ENCODE peak calls at places on chromosomes 11 and 22, in six cellular contexts. G is cardiac muscle cell, E is Caco-2, R is H1, Y is lower leg skin, W is BE2C. V is an unnamed sample.

GRCh38 chr11:134604886-134605285 is 192.8 kb upstream of the B3GAT1 start:
- DNase-seq in W (no peak), E (no peak), R (no peak), Y (no peak), G (no peak), V (no peak)

GRCh38 chr22:47148956-47149748 is 386.7 kb downstream of the TBC1D22A start:
- DNase-seq in W (no peak), G (no peak), E (no peak), R (no peak), Y (no peak), V (no peak)

GRCh38 chr11:853682-854448 is 11.2 kb downstream of the TSPAN4 start:
- DNase-seq in E (no peak), G (no peak), W (no peak), R (no peak), Y (no peak), V (peak; percentile 73)

GRCh38 chr11:84608788-84609309 is 1018.3 kb downstream of the DLG2 start:
- DNase-seq in W (no peak), R (no peak), Y (no peak), E (no peak), G (no peak), V (no peak)

GRCh38 chr11:118621898-118622375 is 14.5 kb downstream of the PHLDB1 start:
- DNase-seq in G (no peak), E (no peak), W (no peak), R (no peak), Y (no peak), V (no peak)

GRCh38 chr22:17104336-17104935 is 16.7 kb downstream of the TMEM121B start:
- DNase-seq in E (no peak), G (no peak), W (no peak), Y (no peak), R (no peak), V (peak; percentile 44)

GRCh38 chr11:9893474-9893873 is 229.6 kb downstream of the SWAP70 start:
- DNase-seq in W (no peak), E (no peak), Y (no peak), R (peak; percentile 53), G (no peak), V (no peak)

GRCh38 chr11:79253280-79253679 is 187.6 kb downstream of the TENM4 start:
- DNase-seq in W (no peak), G (no peak), Y (peak; percentile 50), E (no peak), R (no peak), V (no peak)

GRCh38 chr22:23183107-23183698 is 2.9 kb downstream of the BCR start:
- DNase-seq in W (peak; percentile 83), E (peak; percentile 66), G (peak; percentile 76), R (peak; percentile 71), Y (no peak), V (peak; percentile 89)

GRCh38 chr11:10418950-10419310 is 36.1 kb upstream of the AMPD3 start:
- DNase-seq in W (no peak), G (no peak), E (no peak), Y (no peak), R (no peak), V (no peak)

GRCh38 chr11:104967493-104968364 is 645 bp downstream of the CASP4 start:
- DNase-seq in G (peak; percentile 21), R (no peak), W (no peak), Y (no peak), E (no peak), V (no peak)

GRCh38 chr22:33873186-33873585 is 47.1 kb downstream of the LARGE1 start:
- DNase-seq in Y (no peak), G (no peak), E (no peak), W (no peak), R (no peak), V (no peak)

GRCh38 chr11:102733232-102733875 is 8.6 kb upstream of the MMP8 start:
- DNase-seq in E (peak; percentile 89), R (peak; percentile 88), G (peak; percentile 50), W (peak; percentile 73), Y (no peak), V (peak; percentile 69)

GRCh38 chr11:70557742-70558485 is 159.6 kb downstream of the CTTN start:
- DNase-seq in G (no peak), W (no peak), Y (no peak), E (no peak), R (no peak), V (no peak)

DNA sequence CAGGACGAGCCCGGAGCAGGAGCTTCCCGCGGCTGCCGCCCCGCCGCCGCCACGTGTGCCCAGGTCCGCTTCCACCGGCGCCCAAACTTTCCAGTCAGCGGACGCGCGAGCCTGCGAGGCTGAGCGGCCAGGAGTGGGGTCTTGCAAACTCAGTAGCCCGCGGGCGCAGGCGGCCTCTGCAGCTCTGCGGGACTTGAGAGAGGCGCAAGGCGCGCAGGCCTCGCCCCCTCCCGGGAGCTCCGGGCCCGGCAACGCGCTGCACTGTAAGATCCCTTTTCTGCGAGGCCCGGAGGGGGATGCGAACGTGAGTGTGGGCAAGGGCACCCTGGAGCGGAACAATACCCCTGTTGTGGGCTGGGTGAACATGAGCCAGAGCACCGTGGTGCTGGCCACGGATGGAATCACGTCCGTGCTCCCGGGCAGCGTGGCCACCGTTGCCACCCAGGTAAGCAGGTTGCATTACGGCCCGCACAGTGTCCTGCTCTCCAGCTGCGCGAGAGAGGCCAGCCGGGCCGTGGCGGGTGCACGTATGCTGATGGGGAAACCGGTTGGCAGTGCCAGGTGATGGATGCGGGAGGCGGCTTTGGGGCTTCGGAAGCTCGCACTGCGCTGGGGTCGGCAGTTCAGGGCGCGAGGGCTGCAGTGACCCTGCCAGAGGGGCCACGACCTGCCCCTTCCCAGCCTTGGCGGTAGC is 2.0 kb downstream of the SLC6A5 start:
- DNase-seq in R (peak; percentile 75), E (no peak), Y (no peak), W (no peak), G (no peak), V (peak; percentile 82)
- H3K4me3 ChIP-seq in R (peak overlapping the region; percentile 29), E (no peak overlapping the region), Y (no peak overlapping the region), W (no peak overlapping the region), G (no peak overlapping the region), V (peak overlapping the region; percentile 20)

GRCh38 chr11:129204439-129204838 is 12.3 kb upstream of the ARHGAP32 start:
- DNase-seq in Y (no peak), G (no peak), E (no peak), W (no peak), R (no peak), V (no peak)

DNA sequence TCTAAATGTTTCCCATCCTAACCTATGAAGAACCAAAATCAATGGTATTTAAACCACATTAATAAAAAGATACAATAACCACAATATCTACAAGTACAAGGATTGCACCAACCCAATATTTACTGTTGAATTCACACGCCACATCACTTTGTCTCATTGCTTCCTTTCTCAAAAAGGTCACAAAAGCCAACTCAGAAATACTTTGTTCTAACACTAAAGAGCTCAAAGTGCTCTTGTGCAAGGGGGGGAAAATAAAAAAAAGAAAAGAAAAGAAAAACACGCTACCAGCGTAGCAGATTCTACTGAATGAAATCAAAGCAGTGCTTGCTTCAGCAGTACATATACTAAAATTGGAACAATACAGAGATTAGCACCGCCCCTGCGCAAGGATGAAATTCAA is 10.5 kb upstream of the ARHGAP32 start:
- DNase-seq in R (no peak), E (no peak), W (no peak), G (no peak), Y (no peak), V (no peak)
- H3K4me3 ChIP-seq in R (no peak overlapping the region), E (no peak overlapping the region), W (no peak overlapping the region), G (no peak overlapping the region), Y (no peak overlapping the region), V (no peak overlapping the region)

DNA sequence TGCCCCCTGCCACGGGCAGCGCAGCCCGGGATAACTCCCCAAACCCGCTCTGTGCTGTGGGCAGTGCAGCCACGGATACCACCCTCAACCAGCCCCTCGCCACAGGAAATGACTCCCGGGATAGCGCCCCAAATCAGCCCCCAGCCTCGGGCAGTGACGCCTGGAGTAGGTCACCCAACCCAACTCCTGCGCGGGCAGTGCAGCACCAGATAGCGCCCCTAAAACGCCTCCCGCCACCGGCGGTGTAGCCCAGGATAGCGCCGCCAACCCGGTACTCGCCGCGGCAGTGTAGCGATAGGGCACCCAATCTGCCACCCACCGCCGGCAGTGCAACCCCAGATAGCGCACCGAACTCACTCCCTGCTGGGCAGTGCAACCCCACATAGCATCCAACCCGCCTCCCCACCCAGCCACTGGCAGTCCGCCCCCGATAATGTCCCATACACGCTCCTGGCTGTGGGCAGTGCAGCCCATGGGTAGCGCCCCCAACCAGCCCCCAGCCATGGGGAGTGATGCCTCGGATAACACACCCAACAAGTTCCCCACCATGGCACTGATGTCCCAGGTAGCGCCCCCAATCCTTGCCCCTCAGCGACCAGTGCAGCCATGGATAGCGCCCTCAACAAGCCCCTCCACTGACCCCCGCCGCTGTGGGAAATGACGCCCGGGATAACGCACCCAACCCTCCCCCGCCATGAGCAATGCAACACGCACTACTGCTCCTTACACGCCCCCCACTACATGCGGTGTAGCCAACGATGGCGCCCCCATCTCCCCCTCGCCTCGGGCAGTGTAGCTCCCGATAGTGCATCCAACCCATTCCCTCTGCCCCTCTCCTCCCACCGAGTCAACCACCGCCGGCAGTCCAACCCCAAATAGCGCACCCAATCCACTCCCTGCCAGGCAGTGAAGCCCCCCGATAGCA is 1.4 kb downstream of the RFPL2 start:
- DNase-seq in E (no peak), Y (no peak), R (peak; percentile 48), G (no peak), W (no peak), V (peak; percentile 58)
- H3K4me3 ChIP-seq in E (no peak overlapping the region), Y (no peak overlapping the region), R (peak overlapping the region; percentile 56), G (peak overlapping the region; percentile 34), W (no peak overlapping the region), V (peak overlapping the region; percentile 45)

GRCh38 chr11:65095427-65095826 is 587 bp upstream of the VPS51 start:
- DNase-seq in E (no peak), R (no peak), Y (no peak), G (no peak), W (no peak), V (no peak)
- H3K4me3 ChIP-seq in E (no peak overlapping the region), R (no peak overlapping the region), Y (no peak overlapping the region), G (no peak overlapping the region), W (no peak overlapping the region), V (no peak overlapping the region)

DNA sequence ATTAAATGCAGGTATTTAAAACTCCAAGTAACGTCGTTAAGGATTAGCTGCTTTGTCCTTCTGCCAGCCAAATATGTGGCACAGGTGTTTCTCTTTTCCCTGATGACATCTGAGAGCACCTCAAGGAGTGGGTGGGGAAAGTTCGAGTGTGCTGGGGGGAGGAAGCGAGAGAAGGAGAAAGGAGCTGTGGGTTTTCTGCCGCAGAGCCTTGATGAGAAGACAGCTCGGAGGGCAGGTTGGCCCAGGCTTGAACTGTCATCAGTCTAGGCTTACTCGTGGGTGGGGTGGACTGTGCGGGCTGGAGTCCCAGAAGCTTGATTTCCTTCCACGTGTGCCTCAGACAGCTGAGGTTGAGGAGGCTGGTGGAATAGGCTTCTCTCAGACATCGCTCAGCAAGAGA is 15.2 kb upstream of the SORL1-AS1 start:
- DNase-seq in G (no peak), E (no peak), R (no peak), W (no peak), Y (no peak), V (no peak)
- H3K4me3 ChIP-seq in G (no peak overlapping the region), E (no peak overlapping the region), R (no peak overlapping the region), W (no peak overlapping the region), Y (no peak overlapping the region), V (no peak overlapping the region)

DNA sequence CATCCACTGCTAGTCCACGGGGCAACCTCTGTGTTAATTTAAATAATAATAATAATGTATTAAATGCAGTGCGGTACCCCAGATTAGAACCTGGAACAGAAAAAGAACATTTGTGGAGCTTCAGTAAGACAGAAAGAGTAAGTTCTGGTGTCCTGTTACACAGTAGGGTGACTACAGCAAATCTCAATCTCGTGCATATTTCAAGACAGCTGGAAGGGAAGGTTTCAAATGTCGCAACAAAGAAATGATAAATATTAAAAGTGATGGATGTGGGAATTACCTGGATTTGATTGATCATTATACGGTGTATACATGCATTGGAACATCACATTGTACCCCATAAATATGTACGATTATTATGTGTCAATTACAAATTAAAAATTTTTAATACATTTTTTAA is 1.7 kb upstream of the RAC2 start:
- DNase-seq in E (no peak), W (no peak), R (no peak), Y (no peak), G (no peak), V (no peak)
- H3K4me3 ChIP-seq in E (no peak overlapping the region), W (no peak overlapping the region), R (no peak overlapping the region), Y (no peak overlapping the region), G (no peak overlapping the region), V (no peak overlapping the region)

V was measured in H7.